ENCODE peak calls at places on chromosome 19, in seven cellular contexts. N is stimulated activated CD8-positive, alpha-beta memory T cell treated with anti-CD3 and anti-CD28 coated beads, Interleukin-7, amount 100 ng/mL, for 4 hours; P is MM.1S; W is astrocyte of the hippocampus; K is H7; Q is nucleus accumbens; Y is neuronal stem cell. J is an unnamed sample.

GRCh38 chr19:12828494-12828893 is 5.9 kb downstream of the RTBDN start:
- DNase-seq in W (no peak), K (peak), N (no peak), Y (no peak), P (no peak), Q (no peak), J (no peak)

GRCh38 chr19:53086949-53087348 is 16.3 kb downstream of the ZNF160 start:
- DNase-seq in P (no peak), Q (peak), W (peak), K (no peak), Y (no peak), N (no peak), J (no peak)

GRCh38 chr19:2168619-2169424 is 5.1 kb downstream of the DOT1L start:
- DNase-seq in Y (peak), K (peak), Q (peak), P (no peak), W (peak), N (peak), J (no peak)

GRCh38 chr19:42179501-42179817 is 38.0 kb downstream of the DEDD2 start:
- DNase-seq in P (no peak), N (no peak), K (no peak), Y (no peak), Q (no peak), W (no peak), J (no peak)

GRCh38 chr19:31135841-31136240 is 213.4 kb downstream of the TSHZ3 start:
- DNase-seq in W (no peak), Q (no peak), N (no peak), Y (no peak), K (no peak), P (no peak), J (no peak)

GRCh38 chr19:35214766-35215422 is 13.6 kb downstream of the FAM187B start:
- DNase-seq in Q (no peak), K (no peak), N (no peak), P (no peak), Y (no peak), W (no peak), J (no peak)

GRCh38 chr19:8640402-8641004 is 10.1 kb downstream of the NFILZ start:
- DNase-seq in Q (no peak), N (no peak), Y (no peak), P (no peak), W (no peak), K (no peak), J (no peak)

GRCh38 chr19:18494267-18494607 is 27.6 kb downstream of the ELL start:
- DNase-seq in Y (no peak), P (no peak), K (no peak), W (no peak), Q (no peak), N (no peak), J (no peak)

GRCh38 chr19:4327252-4327876 is 11.3 kb downstream of the STAP2 start:
- DNase-seq in N (peak), Q (peak), P (peak), K (peak), Y (peak), W (peak), J (peak)

GRCh38 chr19:14648506-14648905 is 26.1 kb downstream of the ADGRE3 start:
- DNase-seq in Y (no peak), W (no peak), N (no peak), Q (no peak), K (no peak), P (no peak), J (no peak)

GRCh38 chr19:1247747-1248453 is 483 bp upstream of the MIDN start:
- DNase-seq in Y (no peak), Q (no peak), W (peak), N (peak), P (no peak), K (peak), J (peak)

GRCh38 chr19:1285737-1286360 is at the start of gene EFNA2:
- DNase-seq in Y (no peak), P (no peak), N (no peak), W (peak), Q (no peak), K (peak), J (no peak)

GRCh38 chr19:34253711-34254551 is 423 bp upstream of the GARRE1 start:
- DNase-seq in Q (peak), N (peak), Y (peak), W (peak), K (peak), P (no peak), J (peak)

GRCh38 chr19:53600217-53600616 is 31.6 kb upstream of the DPRX start:
- DNase-seq in W (no peak), Q (no peak), Y (no peak), K (no peak), N (no peak), P (no peak), J (no peak)

GRCh38 chr19:10870501-10870954 is 825 bp upstream of the CARM1 start:
- DNase-seq in N (no peak), Q (no peak), W (no peak), K (no peak), Y (no peak), P (no peak), J (no peak)

GRCh38 chr19:57708641-57709354 is at the start of gene ZNF154:
- DNase-seq in K (peak), P (no peak), N (peak), W (peak), Q (peak), Y (peak), J (peak)

GRCh38 chr19:52992109-52993004 is 21.4 kb upstream of the ERVV-1 start:
- DNase-seq in Y (no peak), Q (no peak), W (peak), K (peak), P (no peak), N (no peak), J (no peak)

GRCh38 chr19:49920624-49921363 is 8.2 kb upstream of the ATF5 start:
- DNase-seq in P (no peak), N (no peak), Y (no peak), Q (no peak), K (peak), W (no peak), J (no peak)

GRCh38 chr19:46975011-46975917 is 44.4 kb upstream of the NPAS1 start:
- DNase-seq in Q (no peak), K (no peak), N (no peak), W (peak), P (no peak), Y (no peak), J (no peak)

GRCh38 chr19:8079988-8080387 is 27.4 kb downstream of the CCL25 start:
- DNase-seq in N (no peak), Q (no peak), K (no peak), P (no peak), Y (no peak), W (no peak), J (no peak)

GRCh38 chr19:29019403-29019802 is 193.5 kb downstream of the UQCRFS1 start:
- DNase-seq in N (no peak), Q (no peak), K (no peak), W (no peak), Y (no peak), P (no peak), J (no peak)

GRCh38 chr19:12611361-12611699 is 610 bp downstream of the ZNF791 start:
- DNase-seq in K (peak), Y (peak), W (peak), N (no peak), P (no peak), Q (peak), J (no peak)

GRCh38 chr19:32875428-32875827 is 5.9 kb upstream of the SLC7A9 start:
- DNase-seq in W (no peak), K (peak), Y (no peak), Q (no peak), N (no peak), P (no peak), J (no peak)

GRCh38 chr19:42528354-42529247 is at the start of gene CEACAM1:
- DNase-seq in N (peak), Y (no peak), P (peak), Q (no peak), W (no peak), K (no peak), J (peak)

GRCh38 chr19:44745386-44745831 is 3.1 kb upstream of the BCL3 start:
- DNase-seq in N (no peak), K (peak), Y (no peak), Q (no peak), P (no peak), W (peak), J (no peak)

GRCh38 chr19:29810504-29810871 is 1.3 kb upstream of the CCNE1 start:
- DNase-seq in W (peak), N (no peak), P (no peak), Y (no peak), K (no peak), Q (no peak), J (no peak)